ENCODE peak calls at places on chromosomes 1 and 21, in ten cellular contexts. R, K, Y, F, C, E, W, G, J and V are unnamed samples. For H3K4me1, the result is how much of the 10 kb centered on the place peaks cover.

GRCh38 chr1:150429805-150430204 is 57.4 kb upstream of the TARS2 start:
- DNase-seq in Y (no peak), W (no peak), K (peak), F (no peak), J (no peak), G (no peak), R (no peak), C (no peak), E (peak), V (no peak)

GRCh38 chr1:41952208-41952607 is 33.5 kb upstream of the HIVEP3 start:
- DNase-seq in E (no peak), W (no peak), C (no peak), R (no peak), G (no peak), F (no peak), Y (no peak), J (no peak), K (no peak), V (no peak)

GRCh38 chr21:35559128-35559831 is 501.0 kb downstream of the SETD4 start:
- DNase-seq in W (peak), C (no peak), E (peak), J (no peak), G (no peak), K (no peak), Y (no peak), R (no peak), F (no peak), V (peak)

GRCh38 chr21:15159382-15160020 is 94.7 kb upstream of the NRIP1 start:
- DNase-seq in R (no peak), W (no peak), C (no peak), Y (no peak), F (no peak), K (peak), E (peak), J (no peak), G (no peak), V (no peak)

GRCh38 chr1:223479718-223480425 is 86.7 kb downstream of the CCDC185 start:
- DNase-seq in G (no peak), Y (no peak), F (no peak), E (peak), C (no peak), K (no peak), W (no peak), R (no peak), J (no peak), V (no peak)

GRCh38 chr1:151832318-151832984 is 849 bp upstream of the RORC start:
- DNase-seq in J (no peak), K (peak), W (no peak), F (no peak), G (no peak), C (no peak), Y (no peak), E (peak), R (peak), V (no peak)

GRCh38 chr1:111236806-111237205 is 9.3 kb downstream of the CHI3L2 start:
- DNase-seq in F (no peak), J (no peak), G (no peak), R (no peak), K (no peak), Y (no peak), W (no peak), C (no peak), E (no peak), V (no peak)

GRCh38 chr1:169944621-169945020 is 50.9 kb upstream of the SCYL3 start:
- DNase-seq in G (no peak), F (no peak), Y (no peak), C (no peak), W (no peak), E (no peak), K (no peak), J (no peak), R (no peak), V (no peak)

GRCh38 chr1:50531027-50531426 is 107.8 kb upstream of the DMRTA2 start:
- DNase-seq in K (no peak), Y (no peak), E (no peak), G (no peak), C (no peak), F (no peak), W (peak), R (no peak), J (no peak), V (no peak)

GRCh38 chr21:41361786-41362604 is at the start of gene MX2:
- DNase-seq in Y (peak), K (peak), C (no peak), J (peak), E (peak), F (peak), G (peak), R (peak), W (peak), V (peak)

GRCh38 chr1:189597083-189597482 is 880.6 kb downstream of the BRINP3 start:
- DNase-seq in F (no peak), C (no peak), J (no peak), G (no peak), E (no peak), W (no peak), Y (no peak), K (no peak), R (no peak), V (no peak)

GRCh38 chr1:153968000-153968363 is 280 bp downstream of the CREB3L4 start:
- DNase-seq in E (peak), C (no peak), K (peak), W (no peak), G (no peak), Y (no peak), J (no peak), R (peak), F (no peak), V (peak)

GRCh38 chr1:95095833-95096217 is 21.3 kb upstream of the TLCD4 start:
- DNase-seq in Y (no peak), E (no peak), F (no peak), R (no peak), W (no peak), C (no peak), K (peak), G (peak), J (no peak), V (no peak)

GRCh38 chr1:67441183-67441582 is 11.0 kb upstream of the SERBP1 start:
- DNase-seq in W (peak), C (no peak), F (peak), K (no peak), J (no peak), R (no peak), Y (no peak), G (no peak), E (peak), V (peak)

GRCh38 chr21:45129231-45129923 is 55.0 kb downstream of the ADARB1 start:
- DNase-seq in G (no peak), E (peak), K (no peak), J (no peak), Y (no peak), R (peak), F (no peak), W (peak), C (no peak), V (peak)

GRCh38 chr21:45128613-45129226 is 54.3 kb downstream of the ADARB1 start:
- DNase-seq in F (peak), E (peak), J (peak), R (peak), K (peak), W (peak), Y (peak), G (no peak), C (peak), V (peak)

GRCh38 chr21:45126983-45127382 is 52.6 kb downstream of the ADARB1 start:
- DNase-seq in G (no peak), R (no peak), W (no peak), Y (no peak), E (no peak), F (no peak), K (no peak), J (no peak), C (no peak), V (no peak)

GRCh38 chr21:45126085-45126687 is 51.8 kb downstream of the ADARB1 start:
- DNase-seq in W (no peak), E (no peak), G (no peak), F (no peak), J (no peak), R (no peak), Y (no peak), K (no peak), C (no peak), V (no peak)

GRCh38 chr21:45127937-45128336 is 53.6 kb downstream of the ADARB1 start:
- DNase-seq in R (no peak), W (no peak), F (no peak), Y (no peak), C (no peak), G (no peak), J (no peak), E (no peak), K (no peak), V (no peak)
- H3K4me1 ChIP-seq in R (half or more), W (under half), F (under half), Y (under half), C (under half), G (under half), J (under half), E (under half), K (under half), V (under half)

DNA sequence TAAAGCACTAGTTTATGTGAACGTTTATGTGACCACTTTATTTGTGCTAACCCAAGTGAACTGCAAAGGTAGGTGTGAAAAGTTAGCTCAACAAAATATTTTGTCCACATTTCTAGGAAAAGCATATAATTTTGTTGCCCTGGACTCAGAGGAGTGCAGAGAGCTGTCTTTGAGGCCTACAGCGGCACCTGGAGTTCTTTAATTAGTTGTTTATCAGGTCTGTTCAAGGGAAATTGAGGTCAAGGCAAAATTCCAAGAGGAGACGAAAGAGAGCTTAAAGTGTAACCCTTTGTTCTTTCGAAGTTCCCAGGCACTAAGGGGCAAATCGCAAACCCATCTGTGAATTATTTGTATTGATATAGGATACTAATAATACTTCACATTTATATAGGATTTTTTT is 1.4 kb downstream of the GIPC2 start:
- DNase-seq in E (no peak), Y (no peak), F (no peak), C (no peak), K (peak), G (no peak), J (no peak), R (no peak), W (no peak), V (no peak)
- H3K4me1 ChIP-seq in E (under half), Y (under half), F (under half), C (under half), K (under half), G (under half), J (under half), R (under half), W (under half), V (under half)

GRCh38 chr1:24191860-24192259 is 4.8 kb upstream of the IFNLR1 start:
- DNase-seq in J (no peak), K (peak), F (no peak), W (peak), G (no peak), Y (no peak), E (peak), R (no peak), C (no peak), V (no peak)

GRCh38 chr1:24190970-24191570 is 4.0 kb upstream of the IFNLR1 start:
- DNase-seq in Y (no peak), K (no peak), E (no peak), F (no peak), C (no peak), G (peak), R (no peak), J (no peak), W (no peak), V (no peak)

GRCh38 chr1:24186711-24186992 is 437 bp downstream of the IFNLR1 start:
- DNase-seq in J (no peak), F (no peak), E (no peak), K (peak), C (no peak), R (no peak), G (no peak), W (no peak), Y (no peak), V (no peak)

GRCh38 chr1:24186993-24187790 is at the start of gene IFNLR1:
- DNase-seq in F (no peak), E (peak), C (peak), W (no peak), G (no peak), J (peak), Y (peak), R (peak), K (peak), V (peak)

DNA sequence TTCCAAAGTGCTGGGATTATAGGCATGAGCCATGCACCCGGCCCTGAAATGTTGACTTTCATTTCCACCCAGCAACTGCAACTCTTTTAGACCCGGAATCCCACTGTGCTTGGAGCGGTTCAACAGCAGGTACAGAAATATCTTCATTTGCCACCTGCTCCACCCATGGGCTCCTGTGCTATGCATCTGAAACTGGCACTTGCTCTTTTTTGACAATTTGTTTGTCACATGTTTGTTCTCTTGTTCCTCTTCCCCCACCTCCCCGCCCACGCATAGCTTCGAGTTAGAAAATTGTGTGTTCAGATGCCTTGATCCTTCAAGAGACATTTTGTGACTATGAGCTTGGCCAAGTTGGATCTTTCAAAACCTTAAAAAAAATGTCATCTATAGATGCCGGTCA is 2.4 kb upstream of the IFNLR1 start:
- DNase-seq in G (peak), Y (no peak), C (no peak), R (no peak), W (no peak), E (no peak), J (no peak), K (no peak), F (no peak), V (no peak)
- H3K4me1 ChIP-seq in G (half or more), Y (under half), C (under half), R (under half), W (under half), E (under half), J (under half), K (under half), F (under half), V (under half)

GRCh38 chr1:64033667-64034215 is 169.7 kb upstream of the UBE2U start:
- DNase-seq in J (no peak), F (no peak), E (peak), K (no peak), C (no peak), R (no peak), G (no peak), W (no peak), Y (no peak), V (peak)
- H3K4me1 ChIP-seq in J (under half), F (under half), E (under half), K (under half), C (under half), R (under half), G (under half), W (under half), Y (under half), V (under half)

GRCh38 chr1:78003882-78004718 is 639 bp upstream of the DNAJB4 start:
- DNase-seq in K (no peak), E (peak), J (peak), W (peak), R (peak), Y (peak), F (no peak), C (peak), G (peak), V (peak)

GRCh38 chr1:78005755-78006154 is 1.0 kb downstream of the DNAJB4 start:
- DNase-seq in K (peak), E (peak), Y (no peak), F (no peak), W (peak), G (no peak), C (peak), R (no peak), J (no peak), V (no peak)

GRCh38 chr1:78006491-78006890 is 1.8 kb downstream of the DNAJB4 start:
- DNase-seq in J (no peak), F (no peak), E (no peak), K (no peak), G (no peak), C (no peak), R (no peak), W (no peak), Y (no peak), V (no peak)

GRCh38 chr1:78004719-78005346 is at the start of gene DNAJB4:
- DNase-seq in C (peak), G (peak), W (peak), K (peak), Y (peak), J (peak), R (no peak), E (peak), F (peak), V (no peak)

DNA sequence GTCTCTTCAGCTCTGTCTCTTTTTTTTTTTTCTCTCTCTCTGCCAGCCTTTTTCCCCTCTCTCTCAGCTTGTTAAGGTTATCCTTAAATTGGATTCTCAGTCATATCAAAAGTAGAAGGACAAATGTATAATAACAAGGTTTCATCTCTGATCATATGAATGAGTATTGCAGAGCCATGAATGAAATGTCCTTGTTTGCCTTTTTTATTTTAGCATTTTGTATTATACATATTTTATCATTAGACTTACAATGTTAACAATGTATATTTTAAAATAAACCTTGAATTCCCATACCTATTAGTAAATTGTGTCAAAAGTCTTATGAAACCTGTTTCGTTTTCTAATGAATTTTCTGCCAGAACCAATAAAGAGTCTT is 596 bp downstream of the DNAJB4 start:
- DNase-seq in G (no peak), J (no peak), R (no peak), Y (no peak), F (no peak), K (no peak), E (no peak), W (no peak), C (no peak), V (no peak)
- H3K4me1 ChIP-seq in G (under half), J (under half), R (under half), Y (under half), F (under half), K (under half), E (under half), W (under half), C (under half), V (under half)

GRCh38 chr1:204453141-204453772 is 41.3 kb downstream of the PIK3C2B start:
- DNase-seq in K (peak), E (no peak), R (no peak), C (no peak), W (no peak), J (peak), Y (peak), F (no peak), G (peak), V (no peak)
- H3K4me1 ChIP-seq in K (under half), E (under half), R (under half), C (under half), W (under half), J (under half), Y (under half), F (under half), G (under half), V (under half)

GRCh38 chr1:246511203-246511602 is 4.1 kb upstream of the SMYD3 start:
- DNase-seq in J (no peak), F (no peak), K (no peak), R (no peak), C (no peak), W (no peak), G (no peak), Y (no peak), E (no peak), V (no peak)
- H3K4me1 ChIP-seq in J (under half), F (under half), K (under half), R (under half), C (under half), W (under half), G (under half), Y (under half), E (under half), V (under half)

DNA sequence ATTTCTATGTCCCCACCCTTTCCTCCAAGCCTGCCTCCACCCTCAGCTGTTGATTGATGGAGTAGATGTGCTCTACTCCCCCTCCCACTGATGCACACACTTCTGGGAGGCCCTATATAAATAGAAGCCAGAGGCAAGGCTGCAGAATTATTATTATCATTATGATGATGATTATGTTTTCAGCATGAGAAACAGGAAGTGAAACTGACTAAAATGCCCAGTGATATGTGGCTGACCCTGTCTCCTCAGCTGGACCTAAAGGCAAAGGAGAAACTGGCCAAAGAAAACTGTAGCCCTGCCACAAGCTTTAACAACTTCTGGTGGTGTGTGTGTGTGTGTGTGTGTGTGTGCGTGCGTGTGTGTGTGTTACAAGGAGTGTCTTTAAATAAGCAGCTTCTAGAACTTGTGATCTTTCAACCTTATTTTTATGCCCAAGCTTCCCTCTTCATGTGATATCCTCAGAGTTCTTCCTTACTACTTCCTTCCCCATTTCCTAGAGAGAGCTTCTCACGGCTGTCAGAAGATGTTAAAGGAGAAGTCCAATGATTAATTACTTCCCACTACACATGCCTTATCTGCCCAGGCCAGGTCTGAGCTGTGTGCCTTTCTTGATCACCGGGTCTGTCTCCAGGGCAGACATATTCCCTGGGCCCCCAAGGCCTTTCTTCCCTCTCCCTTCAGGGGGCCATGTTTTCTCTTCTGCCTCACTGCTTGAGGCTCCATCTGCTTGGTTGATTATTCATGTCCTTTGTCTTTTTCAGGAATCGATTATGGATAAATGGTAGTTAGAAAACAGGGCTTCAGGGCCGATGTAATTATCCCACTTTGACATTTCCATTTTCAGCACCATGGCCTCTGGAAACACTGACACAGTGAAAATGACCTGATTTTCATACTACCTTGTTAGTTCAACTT is 11.6 kb upstream of the MAPKAPK2 start:
- DNase-seq in J (no peak), E (no peak), G (no peak), K (peak), Y (no peak), F (no peak), R (no peak), W (no peak), C (no peak), V (no peak)
- H3K4me1 ChIP-seq in J (under half), E (under half), G (under half), K (under half), Y (under half), F (under half), R (under half), W (under half), C (under half), V (under half)

GRCh38 chr1:1397839-1398523 is 1.2 kb downstream of the CCNL2 start:
- DNase-seq in W (no peak), G (no peak), Y (no peak), J (no peak), E (peak), K (peak), C (no peak), F (no peak), R (peak), V (no peak)
- H3K4me1 ChIP-seq in W (under half), G (under half), Y (under half), J (under half), E (under half), K (under half), C (under half), F (under half), R (half or more), V (under half)